ENCODE peak calls at places on chromosomes 16 and 17, in seven cellular contexts. One of them, this sample, is unnamed. For H3K79me1 and H3K4me1, the result is how much of the 10 kb centered on the place peaks cover.

GRCh38 chr17:80781188-80781577 is 210.5 kb upstream of the CHMP6 start:
- DNase-seq in H9: no peak
- DNase-seq in trophoblast cell: no peak
- DNase-seq in mesendoderm: no peak
- DNase-seq in H1: no peak
- DNase-seq in mesenchymal stem cell: no peak
- DNase-seq in IMR-90: no peak
- DNase-seq in this sample: no peak

GRCh38 chr17:22193113-22193512 is 500.8 kb downstream of the KCNJ18 start:
- DNase-seq in trophoblast cell: no peak
- DNase-seq in H1: no peak
- DNase-seq in H9: no peak
- DNase-seq in mesenchymal stem cell: no peak
- DNase-seq in mesendoderm: peak
- DNase-seq in IMR-90: no peak
- DNase-seq in this sample: no peak

GRCh38 chr17:76994237-76994637 is 126.0 kb downstream of the MGAT5B start:
- DNase-seq in mesendoderm: no peak
- DNase-seq in mesenchymal stem cell: no peak
- DNase-seq in IMR-90: no peak
- DNase-seq in trophoblast cell: no peak
- DNase-seq in H1: no peak
- DNase-seq in H9: no peak
- DNase-seq in this sample: peak

GRCh38 chr16:87415441-87415840 is 23.3 kb downstream of the MAP1LC3B start:
- DNase-seq in IMR-90: no peak
- DNase-seq in H9: no peak
- DNase-seq in H1: no peak
- DNase-seq in mesendoderm: no peak
- DNase-seq in trophoblast cell: peak
- DNase-seq in mesenchymal stem cell: no peak
- DNase-seq in this sample: no peak

GRCh38 chr17:7262192-7263070 is at the start of gene CLDN7:
- DNase-seq in mesendoderm: peak
- DNase-seq in H1: peak
- DNase-seq in mesenchymal stem cell: no peak
- DNase-seq in trophoblast cell: peak
- DNase-seq in IMR-90: no peak
- DNase-seq in H9: peak
- DNase-seq in this sample: no peak

GRCh38 chr16:57970319-57970718 is 609 bp downstream of the CNGB1 start:
- DNase-seq in trophoblast cell: no peak
- DNase-seq in H9: no peak
- DNase-seq in mesenchymal stem cell: no peak
- DNase-seq in mesendoderm: no peak
- DNase-seq in IMR-90: no peak
- DNase-seq in H1: no peak
- DNase-seq in this sample: no peak

GRCh38 chr17:57021226-57021940 is 43.5 kb downstream of the SCPEP1 start:
- DNase-seq in trophoblast cell: peak
- DNase-seq in mesenchymal stem cell: no peak
- DNase-seq in H1: no peak
- DNase-seq in mesendoderm: no peak
- DNase-seq in IMR-90: no peak
- DNase-seq in H9: no peak
- DNase-seq in this sample: no peak

GRCh38 chr17:67260051-67260987 is 15.3 kb upstream of the HELZ start:
- DNase-seq in mesenchymal stem cell: peak
- DNase-seq in H9: peak
- DNase-seq in H1: no peak
- DNase-seq in mesendoderm: no peak
- DNase-seq in IMR-90: peak
- DNase-seq in trophoblast cell: peak
- DNase-seq in this sample: no peak

GRCh38 chr17:1487939-1488825 is 4.3 kb downstream of the MYO1C start:
- DNase-seq in IMR-90: peak
- DNase-seq in trophoblast cell: peak
- DNase-seq in H9: peak
- DNase-seq in mesenchymal stem cell: peak
- DNase-seq in H1: no peak
- DNase-seq in mesendoderm: peak
- DNase-seq in this sample: peak

GRCh38 chr16:53558665-53559064 is 55.7 kb upstream of the AKTIP start:
- DNase-seq in mesenchymal stem cell: no peak
- DNase-seq in H1: no peak
- DNase-seq in IMR-90: no peak
- DNase-seq in H9: no peak
- DNase-seq in mesendoderm: no peak
- DNase-seq in trophoblast cell: no peak
- DNase-seq in this sample: no peak

GRCh38 chr17:81315170-81315884 is 20.2 kb upstream of the SLC38A10 start:
- DNase-seq in mesenchymal stem cell: no peak
- DNase-seq in IMR-90: no peak
- DNase-seq in H9: no peak
- DNase-seq in trophoblast cell: no peak
- DNase-seq in H1: no peak
- DNase-seq in mesendoderm: no peak
- DNase-seq in this sample: no peak

GRCh38 chr17:7293131-7293557 is 1.3 kb downstream of the YBX2 start:
- DNase-seq in IMR-90: no peak
- DNase-seq in trophoblast cell: no peak
- DNase-seq in mesendoderm: no peak
- DNase-seq in H1: no peak
- DNase-seq in mesenchymal stem cell: no peak
- DNase-seq in H9: no peak
- DNase-seq in this sample: no peak

GRCh38 chr16:5604770-5605169 is 507.2 kb upstream of the EEF2KMT start:
- DNase-seq in H1: no peak
- DNase-seq in mesenchymal stem cell: no peak
- DNase-seq in IMR-90: no peak
- DNase-seq in mesendoderm: peak
- DNase-seq in trophoblast cell: peak
- DNase-seq in H9: no peak
- DNase-seq in this sample: peak

GRCh38 chr17:6843241-6843890 is 11.8 kb upstream of the TEKT1 start:
- DNase-seq in IMR-90: peak
- DNase-seq in H9: no peak
- DNase-seq in trophoblast cell: peak
- DNase-seq in mesendoderm: peak
- DNase-seq in mesenchymal stem cell: peak
- DNase-seq in H1: no peak
- DNase-seq in this sample: peak

GRCh38 chr17:20045476-20045875 is 36.3 kb downstream of the SPECC1 start:
- DNase-seq in H9: no peak
- DNase-seq in trophoblast cell: no peak
- DNase-seq in mesendoderm: no peak
- DNase-seq in IMR-90: no peak
- DNase-seq in mesenchymal stem cell: no peak
- DNase-seq in H1: no peak
- DNase-seq in this sample: no peak

GRCh38 chr17:81251943-81252301 is 12.8 kb downstream of the NDUFAF8 start:
- DNase-seq in IMR-90: no peak
- DNase-seq in trophoblast cell: no peak
- DNase-seq in H1: no peak
- DNase-seq in mesenchymal stem cell: no peak
- DNase-seq in mesendoderm: no peak
- DNase-seq in H9: no peak
- DNase-seq in this sample: no peak

GRCh38 chr17:46888727-46889126 is 34.2 kb upstream of the GOSR2 start:
- DNase-seq in H9: no peak
- DNase-seq in trophoblast cell: no peak
- DNase-seq in mesenchymal stem cell: no peak
- DNase-seq in H1: no peak
- DNase-seq in mesendoderm: no peak
- DNase-seq in IMR-90: no peak
- DNase-seq in this sample: no peak

GRCh38 chr17:46890638-46891037 is 32.3 kb upstream of the GOSR2 start:
- DNase-seq in mesenchymal stem cell: no peak
- DNase-seq in trophoblast cell: no peak
- DNase-seq in H1: no peak
- DNase-seq in mesendoderm: no peak
- DNase-seq in IMR-90: no peak
- DNase-seq in H9: no peak
- DNase-seq in this sample: no peak

GRCh38 chr17:46892192-46892703 is 30.7 kb upstream of the GOSR2 start:
- DNase-seq in trophoblast cell: no peak
- DNase-seq in mesenchymal stem cell: no peak
- DNase-seq in mesendoderm: no peak
- DNase-seq in IMR-90: no peak
- DNase-seq in H1: no peak
- DNase-seq in H9: no peak
- DNase-seq in this sample: no peak

GRCh38 chr17:46889519-46889918 is 33.4 kb upstream of the GOSR2 start:
- DNase-seq in IMR-90: no peak
- DNase-seq in H9: no peak
- DNase-seq in mesenchymal stem cell: no peak
- DNase-seq in H1: no peak
- DNase-seq in mesendoderm: no peak
- DNase-seq in trophoblast cell: no peak
- DNase-seq in this sample: no peak

GRCh38 chr17:46889992-46890564 is 32.9 kb upstream of the GOSR2 start:
- DNase-seq in H1: no peak
- DNase-seq in mesenchymal stem cell: no peak
- DNase-seq in H9: no peak
- DNase-seq in IMR-90: no peak
- DNase-seq in mesendoderm: no peak
- DNase-seq in trophoblast cell: no peak
- DNase-seq in this sample: no peak
- H4K8ac ChIP-seq in H1: no peak
- H4K8ac ChIP-seq in mesenchymal stem cell: no peak
- H4K8ac ChIP-seq in H9: no peak
- H4K8ac ChIP-seq in IMR-90: no peak
- H4K8ac ChIP-seq in mesendoderm: no peak
- H4K8ac ChIP-seq in trophoblast cell: no peak
- H4K8ac ChIP-seq in this sample: no peak

GRCh38 chr17:9252525-9252924 is 231.2 kb downstream of the NTN1 start:
- DNase-seq in mesendoderm: no peak
- DNase-seq in H1: no peak
- DNase-seq in IMR-90: no peak
- DNase-seq in H9: no peak
- DNase-seq in trophoblast cell: no peak
- DNase-seq in mesenchymal stem cell: no peak
- DNase-seq in this sample: no peak

GRCh38 chr17:9254841-9255240 is 233.5 kb downstream of the NTN1 start:
- DNase-seq in H1: no peak
- DNase-seq in trophoblast cell: no peak
- DNase-seq in mesenchymal stem cell: no peak
- DNase-seq in mesendoderm: no peak
- DNase-seq in H9: no peak
- DNase-seq in IMR-90: no peak
- DNase-seq in this sample: no peak

GRCh38 chr17:9255838-9256237 is 234.5 kb downstream of the NTN1 start:
- DNase-seq in IMR-90: no peak
- DNase-seq in mesendoderm: no peak
- DNase-seq in mesenchymal stem cell: no peak
- DNase-seq in trophoblast cell: peak
- DNase-seq in H9: no peak
- DNase-seq in H1: no peak
- DNase-seq in this sample: no peak

GRCh38 chr17:9251273-9251672 is 230.0 kb downstream of the NTN1 start:
- DNase-seq in mesendoderm: no peak
- DNase-seq in mesenchymal stem cell: no peak
- DNase-seq in IMR-90: no peak
- DNase-seq in trophoblast cell: no peak
- DNase-seq in H9: no peak
- DNase-seq in H1: no peak
- DNase-seq in this sample: no peak

GRCh38 chr17:9253308-9253707 is 232.0 kb downstream of the NTN1 start:
- DNase-seq in H1: no peak
- DNase-seq in mesenchymal stem cell: no peak
- DNase-seq in H9: no peak
- DNase-seq in mesendoderm: no peak
- DNase-seq in trophoblast cell: no peak
- DNase-seq in IMR-90: no peak
- DNase-seq in this sample: no peak
- H3K79me1 ChIP-seq in H1: under half
- H3K79me1 ChIP-seq in mesenchymal stem cell: under half
- H3K79me1 ChIP-seq in H9: under half
- H3K79me1 ChIP-seq in mesendoderm: under half
- H3K79me1 ChIP-seq in trophoblast cell: under half
- H3K79me1 ChIP-seq in IMR-90: under half
- H3K79me1 ChIP-seq in this sample: under half

GRCh38 chr17:3982113-3982512 is 17.9 kb upstream of the ATP2A3 start:
- DNase-seq in trophoblast cell: no peak
- DNase-seq in mesendoderm: no peak
- DNase-seq in IMR-90: no peak
- DNase-seq in H9: peak
- DNase-seq in mesenchymal stem cell: no peak
- DNase-seq in H1: no peak
- DNase-seq in this sample: no peak

GRCh38 chr17:3981455-3981854 is 17.2 kb upstream of the ATP2A3 start:
- DNase-seq in trophoblast cell: no peak
- DNase-seq in mesenchymal stem cell: no peak
- DNase-seq in H1: no peak
- DNase-seq in mesendoderm: no peak
- DNase-seq in H9: peak
- DNase-seq in IMR-90: no peak
- DNase-seq in this sample: no peak

GRCh38 chr17:3980381-3980975 is 16.2 kb upstream of the ATP2A3 start:
- DNase-seq in H1: no peak
- DNase-seq in trophoblast cell: no peak
- DNase-seq in mesenchymal stem cell: no peak
- DNase-seq in IMR-90: no peak
- DNase-seq in H9: peak
- DNase-seq in mesendoderm: no peak
- DNase-seq in this sample: no peak

GRCh38 chr17:3983945-3984484 is 19.8 kb upstream of the ATP2A3 start:
- DNase-seq in mesenchymal stem cell: peak
- DNase-seq in H9: peak
- DNase-seq in trophoblast cell: peak
- DNase-seq in mesendoderm: peak
- DNase-seq in IMR-90: peak
- DNase-seq in H1: no peak
- DNase-seq in this sample: no peak

GRCh38 chr17:3982541-3983017 is 18.3 kb upstream of the ATP2A3 start:
- DNase-seq in H1: no peak
- DNase-seq in H9: peak
- DNase-seq in trophoblast cell: no peak
- DNase-seq in mesenchymal stem cell: no peak
- DNase-seq in mesendoderm: no peak
- DNase-seq in IMR-90: no peak
- DNase-seq in this sample: no peak
- H3K4me1 ChIP-seq in H1: under half
- H3K4me1 ChIP-seq in H9: under half
- H3K4me1 ChIP-seq in trophoblast cell: under half
- H3K4me1 ChIP-seq in mesenchymal stem cell: under half
- H3K4me1 ChIP-seq in mesendoderm: under half
- H3K4me1 ChIP-seq in IMR-90: under half
- H3K4me1 ChIP-seq in this sample: under half

GRCh38 chr17:41578538-41578937 is 6.7 kb upstream of the KRT9 start:
- DNase-seq in mesendoderm: no peak
- DNase-seq in trophoblast cell: no peak
- DNase-seq in H1: no peak
- DNase-seq in IMR-90: no peak
- DNase-seq in mesenchymal stem cell: no peak
- DNase-seq in H9: no peak
- DNase-seq in this sample: no peak
- H4K8ac ChIP-seq in mesendoderm: no peak
- H4K8ac ChIP-seq in trophoblast cell: no peak
- H4K8ac ChIP-seq in H1: no peak
- H4K8ac ChIP-seq in IMR-90: no peak
- H4K8ac ChIP-seq in mesenchymal stem cell: no peak
- H4K8ac ChIP-seq in H9: no peak
- H4K8ac ChIP-seq in this sample: no peak

GRCh38 chr16:10679921-10680320 is 14.8 kb downstream of the TEKT5 start:
- DNase-seq in H9: no peak
- DNase-seq in trophoblast cell: no peak
- DNase-seq in H1: no peak
- DNase-seq in mesenchymal stem cell: no peak
- DNase-seq in mesendoderm: no peak
- DNase-seq in IMR-90: no peak
- DNase-seq in this sample: no peak
- H3K79me1 ChIP-seq in H9: under half
- H3K79me1 ChIP-seq in trophoblast cell: under half
- H3K79me1 ChIP-seq in H1: under half
- H3K79me1 ChIP-seq in mesenchymal stem cell: under half
- H3K79me1 ChIP-seq in mesendoderm: under half
- H3K79me1 ChIP-seq in IMR-90: under half
- H3K79me1 ChIP-seq in this sample: under half

This sample was measured in neuronal stem cell.